ENCODE peak calls at places on chromosome 20, in ten cellular contexts. One of them, this sample, is unnamed.

GRCh38 chr20:51715873-51716215 is 52.3 kb downstream of the ATP9A start:
- DNase-seq in stimulated activated CD4-positive, alpha-beta T cell treated with anti-CD3 and anti-CD28 coated beads, Interleukin-4, amount 100 ng/mL, for 48 hours: no peak
- DNase-seq in T-cell: no peak
- DNase-seq in SK-N-SH: peak; percentile 59
- DNase-seq in AG10803: no peak
- DNase-seq in choroid plexus epithelial cell: no peak
- DNase-seq in dermis blood vessel endothelial cell: no peak
- DNase-seq in activated T-cell treated with anti-CD3 and anti-CD28 coated beads for 1 hour: no peak
- DNase-seq in Karpas-422: no peak
- DNase-seq in HFFc6: no peak
- DNase-seq in this sample: no peak

GRCh38 chr20:879626-880025 is 36.5 kb downstream of the ANGPT4 start:
- DNase-seq in stimulated activated CD4-positive, alpha-beta T cell treated with anti-CD3 and anti-CD28 coated beads, Interleukin-4, amount 100 ng/mL, for 48 hours: no peak
- DNase-seq in T-cell: no peak
- DNase-seq in SK-N-SH: no peak
- DNase-seq in AG10803: no peak
- DNase-seq in choroid plexus epithelial cell: no peak
- DNase-seq in dermis blood vessel endothelial cell: no peak
- DNase-seq in activated T-cell treated with anti-CD3 and anti-CD28 coated beads for 1 hour: no peak
- DNase-seq in Karpas-422: no peak
- DNase-seq in HFFc6: no peak
- DNase-seq in this sample: no peak

GRCh38 chr20:38542994-38543906 is 37.7 kb upstream of the ADIG start:
- DNase-seq in stimulated activated CD4-positive, alpha-beta T cell treated with anti-CD3 and anti-CD28 coated beads, Interleukin-4, amount 100 ng/mL, for 48 hours: no peak
- DNase-seq in T-cell: no peak
- DNase-seq in SK-N-SH: no peak
- DNase-seq in AG10803: peak; percentile 10
- DNase-seq in choroid plexus epithelial cell: no peak
- DNase-seq in dermis blood vessel endothelial cell: no peak
- DNase-seq in activated T-cell treated with anti-CD3 and anti-CD28 coated beads for 1 hour: no peak
- DNase-seq in Karpas-422: no peak
- DNase-seq in HFFc6: no peak
- DNase-seq in this sample: no peak

GRCh38 chr20:12591949-12592470 is 416.8 kb upstream of the SPTLC3 start:
- DNase-seq in stimulated activated CD4-positive, alpha-beta T cell treated with anti-CD3 and anti-CD28 coated beads, Interleukin-4, amount 100 ng/mL, for 48 hours: no peak
- DNase-seq in T-cell: no peak
- DNase-seq in SK-N-SH: no peak
- DNase-seq in AG10803: no peak
- DNase-seq in choroid plexus epithelial cell: no peak
- DNase-seq in dermis blood vessel endothelial cell: no peak
- DNase-seq in activated T-cell treated with anti-CD3 and anti-CD28 coated beads for 1 hour: no peak
- DNase-seq in Karpas-422: no peak
- DNase-seq in HFFc6: no peak
- DNase-seq in this sample: no peak

GRCh38 chr20:32521780-32522524 is 63.2 kb downstream of the NOL4L start:
- DNase-seq in stimulated activated CD4-positive, alpha-beta T cell treated with anti-CD3 and anti-CD28 coated beads, Interleukin-4, amount 100 ng/mL, for 48 hours: no peak
- DNase-seq in T-cell: peak; percentile 61
- DNase-seq in SK-N-SH: peak; percentile 85
- DNase-seq in AG10803: peak; percentile 34
- DNase-seq in choroid plexus epithelial cell: peak; percentile 72
- DNase-seq in dermis blood vessel endothelial cell: peak; percentile 79
- DNase-seq in activated T-cell treated with anti-CD3 and anti-CD28 coated beads for 1 hour: peak; percentile 55
- DNase-seq in Karpas-422: peak; percentile 71
- DNase-seq in HFFc6: peak; percentile 34
- DNase-seq in this sample: peak; percentile 63

GRCh38 chr20:54680872-54681297 is 205.5 kb downstream of the DOK5 start:
- DNase-seq in stimulated activated CD4-positive, alpha-beta T cell treated with anti-CD3 and anti-CD28 coated beads, Interleukin-4, amount 100 ng/mL, for 48 hours: no peak
- DNase-seq in T-cell: no peak
- DNase-seq in SK-N-SH: peak; percentile 37
- DNase-seq in AG10803: peak; percentile 36
- DNase-seq in choroid plexus epithelial cell: peak; percentile 62
- DNase-seq in dermis blood vessel endothelial cell: peak; percentile 59
- DNase-seq in activated T-cell treated with anti-CD3 and anti-CD28 coated beads for 1 hour: no peak
- DNase-seq in Karpas-422: peak; percentile 77
- DNase-seq in HFFc6: peak; percentile 12
- DNase-seq in this sample: peak; percentile 76

GRCh38 chr20:49186535-49187329 is 1.4 kb downstream of the STAU1 start:
- DNase-seq in stimulated activated CD4-positive, alpha-beta T cell treated with anti-CD3 and anti-CD28 coated beads, Interleukin-4, amount 100 ng/mL, for 48 hours: peak; percentile 60
- DNase-seq in T-cell: peak; percentile 59
- DNase-seq in SK-N-SH: peak; percentile 39
- DNase-seq in AG10803: peak; percentile 48
- DNase-seq in choroid plexus epithelial cell: peak; percentile 76
- DNase-seq in dermis blood vessel endothelial cell: peak; percentile 65
- DNase-seq in activated T-cell treated with anti-CD3 and anti-CD28 coated beads for 1 hour: peak; percentile 58
- DNase-seq in Karpas-422: peak; percentile 77
- DNase-seq in HFFc6: peak; percentile 18
- DNase-seq in this sample: peak; percentile 76

GRCh38 chr20:17971571-17972013 is 2.8 kb downstream of the MGME1 start:
- DNase-seq in stimulated activated CD4-positive, alpha-beta T cell treated with anti-CD3 and anti-CD28 coated beads, Interleukin-4, amount 100 ng/mL, for 48 hours: no peak
- DNase-seq in T-cell: no peak
- DNase-seq in SK-N-SH: no peak
- DNase-seq in AG10803: peak; percentile 80
- DNase-seq in choroid plexus epithelial cell: peak; percentile 85
- DNase-seq in dermis blood vessel endothelial cell: peak; percentile 89
- DNase-seq in activated T-cell treated with anti-CD3 and anti-CD28 coated beads for 1 hour: no peak
- DNase-seq in Karpas-422: peak; percentile 60
- DNase-seq in HFFc6: peak; percentile 51
- DNase-seq in this sample: peak; percentile 79

GRCh38 chr20:22180244-22180643 is 404.1 kb downstream of the FOXA2 start:
- DNase-seq in stimulated activated CD4-positive, alpha-beta T cell treated with anti-CD3 and anti-CD28 coated beads, Interleukin-4, amount 100 ng/mL, for 48 hours: no peak
- DNase-seq in T-cell: no peak
- DNase-seq in SK-N-SH: peak; percentile 12
- DNase-seq in AG10803: no peak
- DNase-seq in choroid plexus epithelial cell: no peak
- DNase-seq in dermis blood vessel endothelial cell: no peak
- DNase-seq in activated T-cell treated with anti-CD3 and anti-CD28 coated beads for 1 hour: no peak
- DNase-seq in Karpas-422: peak; percentile 67
- DNase-seq in HFFc6: no peak
- DNase-seq in this sample: no peak

GRCh38 chr20:17648782-17649730 is 33.0 kb downstream of the RRBP1 start:
- DNase-seq in stimulated activated CD4-positive, alpha-beta T cell treated with anti-CD3 and anti-CD28 coated beads, Interleukin-4, amount 100 ng/mL, for 48 hours: no peak
- DNase-seq in T-cell: peak; percentile 28
- DNase-seq in SK-N-SH: peak; percentile 53
- DNase-seq in AG10803: no peak
- DNase-seq in choroid plexus epithelial cell: peak; percentile 41
- DNase-seq in dermis blood vessel endothelial cell: peak; percentile 41
- DNase-seq in activated T-cell treated with anti-CD3 and anti-CD28 coated beads for 1 hour: no peak
- DNase-seq in Karpas-422: peak; percentile 57
- DNase-seq in HFFc6: no peak
- DNase-seq in this sample: no peak

GRCh38 chr20:3276400-3277015 is 37.5 kb upstream of the SLC4A11 start:
- DNase-seq in stimulated activated CD4-positive, alpha-beta T cell treated with anti-CD3 and anti-CD28 coated beads, Interleukin-4, amount 100 ng/mL, for 48 hours: no peak
- DNase-seq in T-cell: no peak
- DNase-seq in SK-N-SH: no peak
- DNase-seq in AG10803: peak; percentile 9
- DNase-seq in choroid plexus epithelial cell: peak; percentile 55
- DNase-seq in dermis blood vessel endothelial cell: peak; percentile 60
- DNase-seq in activated T-cell treated with anti-CD3 and anti-CD28 coated beads for 1 hour: no peak
- DNase-seq in Karpas-422: peak; percentile 61
- DNase-seq in HFFc6: peak; percentile 3
- DNase-seq in this sample: peak; percentile 56

GRCh38 chr20:58131111-58131510 is 97.3 kb downstream of the ANKRD60 start:
- DNase-seq in stimulated activated CD4-positive, alpha-beta T cell treated with anti-CD3 and anti-CD28 coated beads, Interleukin-4, amount 100 ng/mL, for 48 hours: no peak
- DNase-seq in T-cell: no peak
- DNase-seq in SK-N-SH: no peak
- DNase-seq in AG10803: peak; percentile 40
- DNase-seq in choroid plexus epithelial cell: peak; percentile 78
- DNase-seq in dermis blood vessel endothelial cell: no peak
- DNase-seq in activated T-cell treated with anti-CD3 and anti-CD28 coated beads for 1 hour: no peak
- DNase-seq in Karpas-422: no peak
- DNase-seq in HFFc6: no peak
- DNase-seq in this sample: no peak

GRCh38 chr20:53606364-53606985 is 12.8 kb upstream of the ZNF217 start:
- DNase-seq in stimulated activated CD4-positive, alpha-beta T cell treated with anti-CD3 and anti-CD28 coated beads, Interleukin-4, amount 100 ng/mL, for 48 hours: no peak
- DNase-seq in T-cell: no peak
- DNase-seq in SK-N-SH: no peak
- DNase-seq in AG10803: peak; percentile 79
- DNase-seq in choroid plexus epithelial cell: peak; percentile 77
- DNase-seq in dermis blood vessel endothelial cell: peak; percentile 89
- DNase-seq in activated T-cell treated with anti-CD3 and anti-CD28 coated beads for 1 hour: no peak
- DNase-seq in Karpas-422: no peak
- DNase-seq in HFFc6: peak; percentile 52
- DNase-seq in this sample: no peak

GRCh38 chr20:18019068-18019467 is 38.6 kb downstream of the OVOL2 start:
- DNase-seq in stimulated activated CD4-positive, alpha-beta T cell treated with anti-CD3 and anti-CD28 coated beads, Interleukin-4, amount 100 ng/mL, for 48 hours: no peak
- DNase-seq in T-cell: no peak
- DNase-seq in SK-N-SH: peak; percentile 41
- DNase-seq in AG10803: peak; percentile 9
- DNase-seq in choroid plexus epithelial cell: peak; percentile 71
- DNase-seq in dermis blood vessel endothelial cell: peak; percentile 43
- DNase-seq in activated T-cell treated with anti-CD3 and anti-CD28 coated beads for 1 hour: no peak
- DNase-seq in Karpas-422: peak; percentile 78
- DNase-seq in HFFc6: no peak
- DNase-seq in this sample: no peak

GRCh38 chr20:54726687-54727086 is 251.3 kb downstream of the DOK5 start:
- DNase-seq in stimulated activated CD4-positive, alpha-beta T cell treated with anti-CD3 and anti-CD28 coated beads, Interleukin-4, amount 100 ng/mL, for 48 hours: no peak
- DNase-seq in T-cell: no peak
- DNase-seq in SK-N-SH: no peak
- DNase-seq in AG10803: no peak
- DNase-seq in choroid plexus epithelial cell: no peak
- DNase-seq in dermis blood vessel endothelial cell: no peak
- DNase-seq in activated T-cell treated with anti-CD3 and anti-CD28 coated beads for 1 hour: no peak
- DNase-seq in Karpas-422: no peak
- DNase-seq in HFFc6: no peak
- DNase-seq in this sample: peak; percentile 27

GRCh38 chr20:38355161-38356012 is 9.1 kb downstream of the LBP start:
- DNase-seq in stimulated activated CD4-positive, alpha-beta T cell treated with anti-CD3 and anti-CD28 coated beads, Interleukin-4, amount 100 ng/mL, for 48 hours: no peak
- DNase-seq in T-cell: no peak
- DNase-seq in SK-N-SH: no peak
- DNase-seq in AG10803: no peak
- DNase-seq in choroid plexus epithelial cell: no peak
- DNase-seq in dermis blood vessel endothelial cell: no peak
- DNase-seq in activated T-cell treated with anti-CD3 and anti-CD28 coated beads for 1 hour: no peak
- DNase-seq in Karpas-422: no peak
- DNase-seq in HFFc6: no peak
- DNase-seq in this sample: no peak

GRCh38 chr20:52130406-52130805 is 61.2 kb downstream of the ZFP64 start:
- DNase-seq in stimulated activated CD4-positive, alpha-beta T cell treated with anti-CD3 and anti-CD28 coated beads, Interleukin-4, amount 100 ng/mL, for 48 hours: no peak
- DNase-seq in T-cell: no peak
- DNase-seq in SK-N-SH: no peak
- DNase-seq in AG10803: no peak
- DNase-seq in choroid plexus epithelial cell: peak; percentile 50
- DNase-seq in dermis blood vessel endothelial cell: peak; percentile 54
- DNase-seq in activated T-cell treated with anti-CD3 and anti-CD28 coated beads for 1 hour: no peak
- DNase-seq in Karpas-422: no peak
- DNase-seq in HFFc6: no peak
- DNase-seq in this sample: peak; percentile 37

This sample was measured in RKO.